ENCODE peak calls at places on chromosomes 16 and 17, in ten cellular contexts. O is IMR-90; Y is GM12878; T is upper lobe of right lung; X is heart left ventricle; B is activated CD8-positive, alpha-beta T cell treated with anti-CD3 and anti-CD28 coated beads for 36 hours; C is type B pancreatic cell; Z is lung; A is BJ; M is vagina. I is an unnamed sample.

GRCh38 chr17:76207670-76208069 is 32.6 kb downstream of the RNF157 start:
- DNase-seq in X (no peak), B (no peak), O (no peak), Y (no peak), T (no peak), M (no peak), A (no peak), Z (no peak), C (no peak), I (no peak)

GRCh38 chr16:53744449-53744848 is 40.5 kb downstream of the FTO start:
- DNase-seq in O (no peak), B (peak), X (no peak), A (no peak), Y (no peak), Z (no peak), C (no peak), M (no peak), T (no peak), I (no peak)

GRCh38 chr16:68389006-68389405 is 59.3 kb downstream of the SMPD3 start:
- DNase-seq in B (no peak), T (no peak), X (no peak), O (no peak), Y (no peak), A (no peak), M (no peak), C (no peak), Z (no peak), I (no peak)

GRCh38 chr17:55433629-55434422 is 12.2 kb upstream of the MMD start:
- DNase-seq in Z (peak), B (no peak), T (no peak), C (no peak), X (no peak), Y (no peak), O (peak), M (no peak), A (peak), I (no peak)

GRCh38 chr17:7252176-7253043 is at the start of gene ELP5:
- DNase-seq in O (peak), Z (peak), M (no peak), T (peak), C (peak), X (peak), A (peak), B (peak), Y (peak), I (peak)

GRCh38 chr16:88534731-88535141 is 35.5 kb upstream of the ZC3H18 start:
- DNase-seq in B (peak), Y (no peak), T (peak), Z (no peak), O (peak), C (no peak), M (no peak), A (no peak), X (peak), I (peak)

GRCh38 chr16:3127745-3128144 is 7.1 kb upstream of the ZNF213 start:
- DNase-seq in T (no peak), Z (no peak), B (no peak), C (no peak), X (no peak), M (no peak), A (no peak), Y (no peak), O (no peak), I (peak)

GRCh38 chr17:19987897-19988296 is 10.3 kb upstream of the AKAP10 start:
- DNase-seq in B (no peak), Z (no peak), T (no peak), C (no peak), Y (no peak), M (no peak), X (no peak), A (no peak), O (no peak), I (no peak)

GRCh38 chr16:86618431-86619262 is 40.3 kb downstream of the FOXL1 start:
- DNase-seq in Z (no peak), Y (no peak), B (no peak), O (peak), T (no peak), M (no peak), X (peak), A (no peak), C (no peak), I (no peak)

GRCh38 chr17:61560071-61560470 is 30.9 kb downstream of the NACA2 start:
- DNase-seq in M (no peak), B (no peak), X (no peak), Z (no peak), A (no peak), Y (no peak), T (no peak), C (no peak), O (no peak), I (no peak)

GRCh38 chr16:83143788-83144187 is 517.0 kb downstream of the CDH13 start:
- DNase-seq in M (no peak), O (peak), Z (no peak), Y (no peak), A (no peak), X (no peak), C (no peak), B (no peak), T (no peak), I (no peak)

GRCh38 chr17:50257574-50258224 is 16.6 kb upstream of the TMEM92 start:
- DNase-seq in C (no peak), X (no peak), T (no peak), M (peak), A (no peak), Z (no peak), O (no peak), B (no peak), Y (no peak), I (no peak)

GRCh38 chr16:78851266-78851665 is 749.3 kb downstream of the MAF start:
- DNase-seq in Y (no peak), M (no peak), C (no peak), B (no peak), Z (no peak), T (no peak), A (no peak), X (no peak), O (no peak), I (no peak)

GRCh38 chr16:35485915-35486314 is 2026.5 kb downstream of the TP53TG3F start:
- DNase-seq in T (no peak), C (no peak), M (no peak), X (no peak), Z (no peak), O (no peak), Y (no peak), A (no peak), B (no peak), I (no peak)

GRCh38 chr16:35480361-35480760 is 2020.9 kb downstream of the TP53TG3F start:
- DNase-seq in Z (no peak), B (no peak), O (no peak), X (no peak), A (no peak), Y (no peak), C (no peak), M (no peak), T (no peak), I (no peak)

DNA sequence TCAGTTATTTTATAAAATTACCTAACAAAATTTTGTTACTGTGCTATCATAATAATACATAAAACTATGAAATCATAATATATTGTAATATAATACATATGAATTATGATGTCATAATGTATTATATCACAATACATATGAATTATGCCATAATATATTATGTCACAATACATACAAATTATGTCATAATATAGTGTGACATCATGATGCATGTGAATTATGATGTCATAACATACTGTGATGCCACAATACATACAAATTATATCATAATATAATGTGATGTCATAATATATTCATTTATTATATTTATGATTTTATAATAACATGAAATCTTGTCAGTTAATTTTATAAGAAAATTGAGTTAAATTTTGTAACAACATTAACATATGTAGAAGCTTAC is 2021.6 kb downstream of the TP53TG3F start:
- DNase-seq in T (no peak), X (no peak), A (no peak), O (no peak), B (no peak), Z (no peak), C (no peak), Y (no peak), M (no peak), I (no peak)
- TF ChIP-seq CTCF in T (no peak), X (no peak), A (no peak), O (no peak), B (no peak), Z (no peak), C (no peak), Y (no peak), M (no peak), I (no peak)

GRCh38 chr17:81700353-81701287 is 2.5 kb upstream of the MRPL12 start:
- DNase-seq in T (peak), C (no peak), X (no peak), A (no peak), Y (no peak), M (no peak), O (no peak), Z (no peak), B (no peak), I (no peak)

GRCh38 chr17:81697261-81698044 is 5.7 kb upstream of the MRPL12 start:
- DNase-seq in T (no peak), C (no peak), Z (no peak), X (no peak), O (no peak), Y (no peak), A (no peak), B (no peak), M (no peak), I (no peak)

GRCh38 chr17:81702934-81703746 is at the start of gene MRPL12:
- DNase-seq in X (peak), A (peak), B (peak), Z (peak), C (peak), Y (peak), M (no peak), O (peak), T (peak), I (peak)

GRCh38 chr17:81703747-81704654 is 834 bp downstream of the MRPL12 start:
- DNase-seq in Z (no peak), Y (no peak), C (no peak), T (no peak), M (no peak), B (peak), X (no peak), O (no peak), A (no peak), I (no peak)

DNA sequence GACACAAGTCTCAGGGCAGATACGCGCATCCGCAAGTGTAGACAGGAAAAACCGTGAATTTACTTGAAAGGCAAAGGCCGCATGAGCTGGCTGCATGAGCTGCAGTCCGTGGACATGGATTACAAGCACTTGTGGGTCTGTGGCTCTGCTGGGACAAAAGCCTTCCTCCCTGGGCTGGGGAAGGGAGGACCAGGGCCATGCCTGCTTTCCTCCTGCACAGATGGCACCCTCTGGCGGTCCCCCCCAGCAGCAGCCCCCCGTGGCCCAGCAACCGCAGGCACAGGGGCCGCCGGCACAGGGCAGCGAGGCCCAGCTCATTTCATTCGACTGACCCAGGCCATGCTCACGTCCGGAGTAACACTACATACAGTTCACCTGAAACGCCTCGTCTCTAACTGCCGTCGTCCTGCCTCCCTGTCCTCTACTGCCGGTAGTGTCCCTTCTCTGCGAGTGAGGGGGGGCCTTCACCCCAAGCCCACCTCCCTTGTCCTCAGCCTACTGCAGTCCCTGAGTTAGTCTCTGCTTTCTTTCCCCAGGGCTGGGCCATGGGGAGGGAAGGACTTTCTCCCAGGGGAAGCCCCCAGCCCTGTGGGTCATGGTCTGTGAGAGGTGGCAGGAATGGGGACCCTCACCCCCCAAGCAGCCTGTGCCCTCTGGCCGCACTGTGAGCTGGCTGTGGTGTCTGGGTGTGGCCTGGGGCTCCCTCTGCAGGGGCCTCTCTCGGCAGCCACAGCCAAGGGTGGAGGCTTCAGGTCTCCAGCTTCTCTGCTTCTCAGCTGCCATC is 1.7 kb upstream of the MRPL12 start:
- DNase-seq in T (no peak), Y (no peak), Z (no peak), A (no peak), O (no peak), C (no peak), B (peak), X (no peak), M (no peak), I (no peak)
- TF ChIP-seq CTCF in T (no peak), Y (peak), Z (no peak), A (peak), O (peak), C (no peak), B (no peak), X (no peak), M (no peak), I (no peak)

GRCh38 chr16:71894229-71894920 is 956 bp upstream of the IST1 start:
- DNase-seq in Y (no peak), A (no peak), Z (peak), M (no peak), O (peak), X (peak), C (no peak), B (peak), T (peak), I (peak)
- TF ChIP-seq CTCF in Y (peak), A (no peak), Z (no peak), M (no peak), O (peak), X (peak), C (no peak), B (no peak), T (no peak), I (no peak)

GRCh38 chr16:31079342-31079944 is 5.2 kb downstream of the ZNF646 start:
- DNase-seq in T (no peak), M (no peak), O (no peak), C (no peak), X (no peak), Z (no peak), A (no peak), B (peak), Y (no peak), I (no peak)

GRCh38 chr16:31078597-31079341 is 4.5 kb downstream of the ZNF646 start:
- DNase-seq in O (no peak), X (no peak), Z (no peak), C (no peak), A (no peak), T (no peak), Y (no peak), B (no peak), M (no peak), I (no peak)

GRCh38 chr16:31076319-31076718 is 2.1 kb downstream of the ZNF646 start:
- DNase-seq in O (no peak), X (no peak), Z (no peak), A (no peak), C (no peak), Y (no peak), B (no peak), M (no peak), T (no peak), I (no peak)

GRCh38 chr16:31077024-31077423 is 2.8 kb downstream of the ZNF646 start:
- DNase-seq in Y (no peak), O (no peak), M (no peak), A (no peak), T (no peak), C (no peak), B (no peak), Z (no peak), X (peak), I (no peak)

GRCh38 chr16:31077592-31078199 is 3.5 kb downstream of the ZNF646 start:
- DNase-seq in M (no peak), X (no peak), T (no peak), A (no peak), C (no peak), Y (no peak), B (no peak), Z (no peak), O (no peak), I (no peak)
- TF ChIP-seq CTCF in M (no peak), X (no peak), T (no peak), A (no peak), C (no peak), Y (no peak), B (no peak), Z (no peak), O (no peak), I (no peak)

I was measured in WTC11.